ENCODE peak calls at places on chromosomes 6 and 20, in four cellular contexts. L, X, O and Z are unnamed samples.

GRCh38 chr20:59770270-59770669 is 163.2 kb downstream of the SYCP2 start:
- DNase-seq in X (peak; percentile 37), O (no peak), L (no peak), Z (no peak)

GRCh38 chr20:10433014-10433622 is 904 bp downstream of the MKKS start:
- DNase-seq in L (no peak), X (no peak), O (no peak), Z (no peak)

GRCh38 chr20:22684072-22684762 is 99.8 kb upstream of the FOXA2 start:
- DNase-seq in O (peak; percentile 80), X (peak; percentile 82), L (no peak), Z (peak; percentile 75)

GRCh38 chr6:139017227-139017626 is 11.3 kb upstream of the ABRACL start:
- DNase-seq in L (peak; percentile 40), X (no peak), O (no peak), Z (peak; percentile 19)

GRCh38 chr20:52454660-52455059 is 263.1 kb upstream of the ZFP64 start:
- DNase-seq in L (no peak), X (no peak), O (no peak), Z (no peak)

GRCh38 chr6:43608310-43608763 is 20.7 kb downstream of the GTPBP2 start:
- DNase-seq in O (peak; percentile 68), L (peak; percentile 46), X (peak; percentile 84), Z (peak; percentile 80)

GRCh38 chr6:10406556-10406955 is 8.3 kb downstream of the TFAP2A start:
- DNase-seq in L (no peak), X (no peak), O (no peak), Z (no peak)

GRCh38 chr20:40265872-40266533 is 423.0 kb downstream of the MAFB start:
- DNase-seq in O (no peak), L (no peak), X (no peak), Z (no peak)

GRCh38 chr6:85111481-85112001 is 338.3 kb upstream of the NT5E start:
- DNase-seq in L (no peak), O (no peak), X (no peak), Z (peak; percentile 8)

GRCh38 chr6:20236899-20237600 is 24.8 kb upstream of the MBOAT1 start:
- DNase-seq in O (no peak), L (no peak), X (no peak), Z (no peak)

GRCh38 chr6:165991341-165991740 is 176.3 kb downstream of the TBXT start:
- DNase-seq in O (no peak), X (no peak), L (no peak), Z (no peak)

GRCh38 chr20:21286775-21287174 is 16.4 kb upstream of the XRN2 start:
- DNase-seq in X (no peak), L (no peak), O (no peak), Z (no peak)

GRCh38 chr20:55273149-55273548 is 732.2 kb downstream of the CBLN4 start:
- DNase-seq in L (no peak), O (no peak), X (no peak), Z (no peak)